ENCODE peak calls at places on chromosomes 5 and 9, in six cellular contexts. R is hepatocyte, T is ascending aorta, F is spleen, W is brain microvascular endothelial cell, S is sigmoid colon. D is an unnamed sample.

GRCh38 chr5:139214646-139215045 is 16.5 kb upstream of the SIL1 start:
- DNase-seq in S (no peak), T (no peak), F (no peak), W (no peak), R (no peak), D (no peak)

GRCh38 chr9:70613024-70613768 is 198.7 kb upstream of the KLF9 start:
- DNase-seq in R (no peak), W (no peak), S (no peak), F (no peak), T (no peak), D (no peak)

GRCh38 chr5:51685399-51685798 is 302.2 kb downstream of the ISL1 start:
- DNase-seq in F (no peak), W (no peak), R (no peak), T (no peak), S (no peak), D (no peak)

GRCh38 chr9:111759762-111760639 is 34.7 kb downstream of the SHOC1 start:
- DNase-seq in F (no peak), R (peak; percentile 78), W (peak; percentile 91), T (no peak), S (no peak), D (no peak)

GRCh38 chr5:148740966-148741742 is 85.3 kb upstream of the ADRB2 start:
- DNase-seq in F (no peak), R (peak; percentile 61), W (peak; percentile 52), T (no peak), S (peak; percentile 63), D (no peak)

GRCh38 chr5:29833394-29833793 is 1360.1 kb upstream of the CDH6 start:
- DNase-seq in F (no peak), R (no peak), W (no peak), S (no peak), T (no peak), D (no peak)

GRCh38 chr9:105074501-105074900 is 146.5 kb upstream of the ABCA1 start:
- DNase-seq in R (no peak), S (no peak), T (no peak), W (no peak), F (no peak), D (no peak)

GRCh38 chr5:154721476-154722058 is 33.6 kb upstream of the LARP1 start:
- DNase-seq in F (no peak), W (no peak), S (no peak), R (no peak), T (no peak), D (no peak)

GRCh38 chr5:56819027-56819881 is 3.9 kb downstream of the MAP3K1 start:
- DNase-seq in W (no peak), R (no peak), F (no peak), S (no peak), T (no peak), D (no peak)

GRCh38 chr5:37197340-37198050 is 51.7 kb downstream of the CPLANE1 start:
- DNase-seq in W (no peak), T (no peak), R (no peak), F (no peak), S (no peak), D (no peak)

GRCh38 chr9:126113176-126113575 is 213.5 kb upstream of the MVB12B start:
- DNase-seq in F (peak; percentile 16), W (no peak), R (no peak), S (peak; percentile 26), T (peak; percentile 30), D (no peak)

GRCh38 chr9:117783828-117784227 is 79.6 kb downstream of the TLR4 start:
- DNase-seq in F (peak; percentile 80), R (no peak), W (no peak), S (no peak), T (no peak), D (no peak)

GRCh38 chr5:114243281-114243982 is 118.4 kb upstream of the KCNN2 start:
- DNase-seq in W (peak; percentile 33), T (no peak), F (no peak), S (no peak), R (no peak), D (no peak)

GRCh38 chr5:73759771-73760170 is 133.8 kb downstream of the ARHGEF28 start:
- DNase-seq in S (no peak), T (no peak), F (no peak), R (no peak), W (no peak), D (no peak)

GRCh38 chr5:62093981-62094380 is 212.0 kb upstream of the KIF2A start:
- DNase-seq in F (no peak), T (no peak), R (peak; percentile 66), W (peak; percentile 34), S (no peak), D (no peak)

GRCh38 chr9:94909250-94909894 is 182.9 kb downstream of the AOPEP start:
- DNase-seq in S (no peak), R (no peak), F (no peak), T (no peak), W (no peak), D (no peak)

GRCh38 chr5:149939572-149939971 is 5.0 kb downstream of the PDE6A start:
- DNase-seq in R (no peak), T (no peak), S (no peak), F (no peak), W (no peak), D (no peak)

GRCh38 chr5:14463629-14464028 is 118.0 kb upstream of the OTULINL start:
- DNase-seq in T (no peak), R (peak; percentile 58), F (no peak), S (no peak), W (no peak), D (no peak)

GRCh38 chr5:174272671-174273070 is 227.2 kb downstream of the NSG2 start:
- DNase-seq in S (no peak), T (no peak), R (no peak), W (no peak), F (no peak), D (no peak)

GRCh38 chr5:53874409-53874808 is 314.0 kb downstream of the NDUFS4 start:
- DNase-seq in S (no peak), T (no peak), W (no peak), R (peak; percentile 13), F (no peak), D (no peak)

GRCh38 chr9:76136986-76137385 is 246.5 kb downstream of the PCSK5 start:
- DNase-seq in T (no peak), S (no peak), F (no peak), R (peak; percentile 38), W (peak; percentile 65), D (no peak)

GRCh38 chr9:70672136-70672535 is 257.7 kb upstream of the KLF9 start:
- DNase-seq in W (no peak), S (no peak), T (no peak), F (no peak), R (no peak), D (no peak)

GRCh38 chr9:114924327-114924726 is 6.1 kb downstream of the TNFSF8 start:
- DNase-seq in R (no peak), T (no peak), S (no peak), W (no peak), F (no peak), D (no peak)

GRCh38 chr5:91514408-91514807 is 131.3 kb upstream of the ARRDC3 start:
- DNase-seq in S (no peak), R (no peak), W (no peak), F (no peak), T (no peak), D (no peak)

GRCh38 chr9:19967567-19968459 is 179.0 kb upstream of the SLC24A2 start:
- DNase-seq in T (no peak), W (no peak), S (no peak), F (no peak), R (no peak), D (no peak)

GRCh38 chr9:74960548-74960947 is 7.8 kb upstream of the C9orf40 start:
- DNase-seq in F (no peak), S (no peak), W (peak; percentile 78), T (no peak), R (peak; percentile 22), D (no peak)

GRCh38 chr5:16870878-16871277 is 65.2 kb downstream of the MYO10 start:
- DNase-seq in W (no peak), R (no peak), S (no peak), T (no peak), F (no peak), D (no peak)
- TF ChIP-seq CTCF in W (no peak), R (no peak), S (no peak), T (no peak), F (no peak), D (no peak)

DNA sequence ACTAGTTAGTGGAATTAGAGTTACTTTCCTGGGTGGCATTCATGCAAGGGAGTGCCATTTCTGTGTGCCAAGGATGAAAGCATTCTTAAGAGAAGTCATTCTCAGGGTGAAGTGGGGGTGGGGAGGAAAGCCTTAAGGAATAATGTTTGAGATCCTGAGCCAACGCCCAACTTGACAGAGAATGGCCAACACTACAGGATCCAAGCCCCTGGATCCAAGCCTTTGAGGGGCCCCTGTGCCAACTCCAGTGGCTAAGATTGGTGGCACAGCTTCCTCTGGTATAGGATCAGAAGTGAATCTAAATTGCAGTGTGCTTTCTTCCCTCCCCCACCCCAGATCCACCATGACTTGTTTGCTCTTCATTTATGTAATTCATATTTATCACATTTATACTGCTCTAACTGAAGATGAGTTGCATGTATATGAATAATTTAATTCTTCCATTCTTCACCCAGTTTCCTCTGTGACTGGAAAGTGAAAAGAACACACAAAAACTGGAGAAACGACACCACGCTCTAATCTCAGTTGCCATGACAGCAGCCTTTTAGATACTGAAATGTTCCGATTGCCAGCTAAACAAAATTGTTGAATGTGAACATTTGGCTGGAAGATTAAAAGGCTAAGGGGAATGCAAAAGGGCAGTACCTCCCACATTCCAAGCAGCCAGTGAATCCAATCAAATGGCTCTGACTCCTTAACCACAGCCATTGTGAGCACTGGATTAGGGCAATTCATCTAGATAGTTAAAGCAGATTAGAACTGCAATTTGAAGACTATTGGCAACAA is 4.5 kb downstream of the ZNF608 start:
- DNase-seq in R (peak; percentile 62), W (peak; percentile 94), T (no peak), F (no peak), S (no peak), D (no peak)
- H3K27ac ChIP-seq in R (peak overlapping the region; percentile 91), W (peak overlapping the region; percentile 46), T (no peak overlapping the region), F (peak overlapping the region; percentile 24), S (peak overlapping the region; percentile 93), D (no peak overlapping the region)

GRCh38 chr9:106110483-106110882 is 416.1 kb downstream of the TMEM38B start:
- DNase-seq in W (no peak), R (no peak), F (no peak), S (no peak), T (no peak), D (no peak)

GRCh38 chr9:106106396-106106795 is 412.1 kb downstream of the TMEM38B start:
- DNase-seq in F (no peak), T (no peak), S (no peak), R (no peak), W (no peak), D (no peak)

GRCh38 chr9:106107716-106108115 is 413.4 kb downstream of the TMEM38B start:
- DNase-seq in F (no peak), T (no peak), S (no peak), R (no peak), W (no peak), D (no peak)

GRCh38 chr9:106111039-106111740 is 416.8 kb downstream of the TMEM38B start:
- DNase-seq in R (no peak), S (no peak), T (no peak), F (no peak), W (no peak), D (no peak)
- TF ChIP-seq CTCF in R (no peak), S (no peak), T (no peak), F (no peak), W (no peak), D (no peak)

DNA sequence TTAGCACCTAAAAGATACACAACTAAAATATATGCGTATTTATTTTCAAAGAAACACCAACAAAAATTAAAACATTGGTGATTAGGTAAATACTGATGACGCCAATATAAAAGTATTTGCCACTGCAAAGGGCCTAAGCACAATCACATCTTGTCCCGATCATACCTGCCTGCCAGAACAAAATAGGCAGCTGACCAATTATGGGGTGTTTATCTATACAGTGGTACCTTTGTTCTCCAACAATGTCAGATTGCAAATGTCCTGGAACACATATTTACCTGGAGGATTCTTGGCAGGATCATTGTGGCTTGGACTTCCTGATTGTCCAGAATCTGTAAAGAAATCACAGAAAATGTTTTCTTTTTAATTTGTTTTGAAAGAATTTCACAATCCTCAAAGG is 134.5 kb downstream of the NFIB start:
- DNase-seq in S (no peak), W (no peak), F (no peak), T (no peak), R (no peak), D (no peak)
- H3K27ac ChIP-seq in S (peak overlapping the region; percentile 55), W (no peak overlapping the region), F (no peak overlapping the region), T (no peak overlapping the region), R (peak overlapping the region; percentile 10), D (peak overlapping the region; percentile 70)